ENCODE peak calls at places on chromosome 7, in five cellular contexts. One of them, this sample, is unnamed.

GRCh38 chr7:6533893-6534804 is 17.1 kb downstream of the GRID2IP start:
- DNase-seq in HepG2: no peak
- DNase-seq in H1: no peak
- DNase-seq in K562: no peak
- DNase-seq in HCT116: no peak
- DNase-seq in this sample: peak

GRCh38 chr7:54995631-54996340 is 23.0 kb upstream of the EGFR start:
- DNase-seq in HCT116: peak
- DNase-seq in HepG2: peak
- DNase-seq in K562: peak
- DNase-seq in H1: no peak
- DNase-seq in this sample: peak

GRCh38 chr7:92025260-92025659 is 84.6 kb downstream of the AKAP9 start:
- DNase-seq in H1: no peak
- DNase-seq in HCT116: no peak
- DNase-seq in K562: no peak
- DNase-seq in HepG2: no peak
- DNase-seq in this sample: no peak

GRCh38 chr7:50355817-50356178 is 51.3 kb downstream of the IKZF1 start:
- DNase-seq in K562: peak
- DNase-seq in HepG2: no peak
- DNase-seq in H1: no peak
- DNase-seq in HCT116: no peak
- DNase-seq in this sample: no peak

GRCh38 chr7:107564553-107565298 is 955 bp downstream of the DUS4L start:
- DNase-seq in HCT116: peak
- DNase-seq in HepG2: no peak
- DNase-seq in K562: no peak
- DNase-seq in H1: no peak
- DNase-seq in this sample: no peak

GRCh38 chr7:26291699-26292538 is at the start of gene SNX10:
- DNase-seq in HCT116: peak
- DNase-seq in H1: peak
- DNase-seq in K562: peak
- DNase-seq in HepG2: peak
- DNase-seq in this sample: no peak

GRCh38 chr7:55252386-55252785 is 112.8 kb upstream of the LANCL2 start:
- DNase-seq in HCT116: no peak
- DNase-seq in HepG2: no peak
- DNase-seq in H1: no peak
- DNase-seq in K562: no peak
- DNase-seq in this sample: no peak

GRCh38 chr7:92608380-92609322 is 18.5 kb upstream of the FAM133B start:
- DNase-seq in HCT116: no peak
- DNase-seq in H1: peak
- DNase-seq in HepG2: no peak
- DNase-seq in K562: peak
- DNase-seq in this sample: no peak

GRCh38 chr7:1800876-1801275 is 130.8 kb downstream of the ELFN1 start:
- DNase-seq in K562: no peak
- DNase-seq in H1: no peak
- DNase-seq in HepG2: no peak
- DNase-seq in HCT116: no peak
- DNase-seq in this sample: no peak

GRCh38 chr7:33773053-33773452 is 132.3 kb upstream of the BMPER start:
- DNase-seq in HCT116: no peak
- DNase-seq in H1: no peak
- DNase-seq in HepG2: no peak
- DNase-seq in K562: no peak
- DNase-seq in this sample: no peak

GRCh38 chr7:130207642-130208041 is at the start of gene SSMEM1:
- DNase-seq in HepG2: no peak
- DNase-seq in HCT116: no peak
- DNase-seq in H1: no peak
- DNase-seq in K562: peak
- DNase-seq in this sample: no peak
- TF ChIP-seq SRF in HepG2: no peak
- TF ChIP-seq SRF in HCT116: no peak
- TF ChIP-seq SRF in H1: no peak
- TF ChIP-seq SRF in K562: no peak
- TF ChIP-seq SRF in this sample: no peak

DNA sequence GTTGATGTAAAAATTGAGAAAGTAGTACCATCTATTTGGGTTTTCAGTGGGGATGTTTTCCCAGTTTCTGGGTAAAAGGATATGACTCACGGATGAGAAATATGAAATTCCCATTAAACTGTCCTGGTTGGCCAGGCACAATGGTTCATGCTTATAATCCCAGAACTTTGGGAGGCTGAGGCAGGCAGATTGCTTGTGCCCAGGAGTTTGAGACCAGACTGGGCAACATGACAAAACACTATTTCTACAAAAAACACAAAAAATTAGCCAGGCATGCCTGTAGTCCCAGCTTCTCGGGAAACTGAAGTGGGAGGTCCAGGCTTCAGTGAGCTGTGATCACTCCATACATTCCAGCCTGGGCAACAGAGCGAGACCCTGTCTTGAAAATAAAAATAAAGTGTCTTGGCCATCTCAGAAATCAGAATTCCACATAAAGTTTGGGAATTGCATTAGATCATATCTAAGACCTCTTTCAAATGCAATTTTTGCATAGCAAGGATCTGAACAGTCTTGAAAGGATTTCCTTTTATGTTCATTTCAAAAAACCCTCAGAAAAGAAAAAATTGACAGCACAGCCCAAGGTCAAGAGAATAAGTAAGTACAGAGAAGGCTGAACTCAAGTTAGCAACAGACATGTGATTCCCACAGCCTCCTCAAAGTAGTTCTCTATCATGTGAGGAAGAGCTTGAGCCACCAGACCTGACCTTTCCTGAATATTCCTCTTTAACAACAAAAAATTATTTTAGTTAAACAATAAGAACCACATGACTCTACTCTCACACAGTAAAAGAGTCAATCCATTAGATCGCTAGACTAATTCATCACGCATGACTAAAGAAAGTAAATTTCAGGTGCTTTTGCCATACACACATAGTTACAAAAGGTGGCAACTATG is 141.5 kb upstream of the CAV2 start:
- DNase-seq in H1: no peak
- DNase-seq in HepG2: no peak
- DNase-seq in HCT116: no peak
- DNase-seq in K562: no peak
- DNase-seq in this sample: no peak
- TF ChIP-seq SRF in H1: no peak
- TF ChIP-seq SRF in HepG2: no peak
- TF ChIP-seq SRF in HCT116: no peak
- TF ChIP-seq SRF in K562: no peak
- TF ChIP-seq SRF in this sample: no peak

DNA sequence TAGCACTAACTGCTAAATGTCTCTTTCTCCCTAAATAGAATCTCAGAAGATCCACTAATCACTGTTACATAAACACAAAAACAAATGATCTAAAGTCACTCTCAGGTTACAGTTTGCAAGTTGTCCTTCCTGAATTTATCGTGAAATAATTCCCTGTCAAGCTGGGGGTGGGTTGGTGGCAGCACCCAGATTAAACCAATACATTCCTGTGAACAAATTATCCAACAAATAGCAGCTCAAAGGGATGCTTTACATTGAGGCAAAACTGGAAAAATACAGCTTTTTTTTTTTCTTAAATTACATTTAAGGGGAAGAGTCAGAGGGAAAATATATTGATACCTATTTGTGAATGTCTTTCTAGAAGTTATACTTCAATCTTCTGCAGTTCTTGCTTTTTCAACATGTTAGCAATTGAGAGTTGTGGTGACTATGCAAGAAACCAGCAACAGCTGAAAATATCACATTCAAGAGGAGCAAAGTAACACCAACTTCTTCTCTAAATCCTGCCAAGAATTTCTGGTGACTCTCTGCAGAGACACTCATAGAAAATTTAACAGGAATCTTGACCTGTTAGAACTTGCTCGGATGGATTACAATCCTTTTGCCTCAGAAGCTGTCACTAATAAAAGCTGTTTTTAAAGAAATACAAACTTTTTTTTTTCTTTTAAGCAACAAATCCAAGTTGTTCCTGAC is 18.9 kb downstream of the LMOD2 start:
- DNase-seq in HCT116: no peak
- DNase-seq in HepG2: no peak
- DNase-seq in K562: no peak
- DNase-seq in H1: no peak
- DNase-seq in this sample: no peak
- TF ChIP-seq SRF in HCT116: no peak
- TF ChIP-seq SRF in HepG2: no peak
- TF ChIP-seq SRF in K562: no peak
- TF ChIP-seq SRF in H1: no peak
- TF ChIP-seq SRF in this sample: no peak

GRCh38 chr7:98242934-98243333 is 9.1 kb downstream of the TECPR1 start:
- DNase-seq in K562: no peak
- DNase-seq in HepG2: no peak
- DNase-seq in H1: no peak
- DNase-seq in HCT116: no peak
- DNase-seq in this sample: no peak

GRCh38 chr7:98240961-98241673 is 10.9 kb downstream of the TECPR1 start:
- DNase-seq in H1: peak
- DNase-seq in HCT116: peak
- DNase-seq in HepG2: peak
- DNase-seq in K562: peak
- DNase-seq in this sample: no peak

GRCh38 chr7:98238976-98239375 is 13.1 kb downstream of the TECPR1 start:
- DNase-seq in H1: no peak
- DNase-seq in HepG2: no peak
- DNase-seq in K562: no peak
- DNase-seq in HCT116: no peak
- DNase-seq in this sample: no peak

GRCh38 chr7:98242342-98242741 is 9.7 kb downstream of the TECPR1 start:
- DNase-seq in H1: no peak
- DNase-seq in HepG2: no peak
- DNase-seq in HCT116: no peak
- DNase-seq in K562: no peak
- DNase-seq in this sample: no peak

GRCh38 chr7:98241674-98242241 is 10.3 kb downstream of the TECPR1 start:
- DNase-seq in H1: no peak
- DNase-seq in K562: no peak
- DNase-seq in HepG2: no peak
- DNase-seq in HCT116: no peak
- DNase-seq in this sample: no peak
- TF ChIP-seq SRF in H1: no peak
- TF ChIP-seq SRF in K562: no peak
- TF ChIP-seq SRF in HepG2: no peak
- TF ChIP-seq SRF in HCT116: no peak
- TF ChIP-seq SRF in this sample: no peak

DNA sequence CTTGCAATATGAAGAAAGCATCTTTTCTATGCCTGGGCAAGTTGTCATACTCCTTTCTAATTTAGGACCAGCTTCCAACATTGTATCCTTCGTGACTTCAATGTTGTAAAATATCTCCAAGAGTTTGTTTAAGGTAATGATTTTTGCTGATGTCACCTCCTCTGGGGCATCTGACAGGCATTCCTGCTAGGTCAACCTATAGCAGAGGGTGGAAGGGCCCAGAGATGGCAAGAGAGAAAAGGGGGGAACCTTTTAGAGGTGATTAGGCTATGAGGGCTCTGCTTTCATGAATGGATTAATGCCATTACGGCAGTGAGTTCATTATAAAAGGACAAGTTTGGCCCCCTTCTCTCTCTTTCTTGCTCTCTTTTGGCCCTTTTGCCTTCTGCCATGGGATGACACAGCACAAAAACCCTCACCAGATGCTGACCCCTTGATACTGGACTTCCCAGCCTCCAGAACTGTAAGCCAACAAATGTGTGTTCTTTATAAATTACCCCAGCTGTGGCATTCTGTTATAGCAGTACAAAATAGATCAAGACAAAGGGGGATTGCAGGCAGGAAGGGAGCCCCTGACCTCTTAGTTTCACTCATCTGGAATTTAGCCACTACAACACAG is 195.8 kb downstream of the CFTR start:
- DNase-seq in HCT116: no peak
- DNase-seq in H1: no peak
- DNase-seq in K562: peak
- DNase-seq in HepG2: no peak
- DNase-seq in this sample: no peak
- TF ChIP-seq SRF in HCT116: no peak
- TF ChIP-seq SRF in H1: no peak
- TF ChIP-seq SRF in K562: no peak
- TF ChIP-seq SRF in HepG2: no peak
- TF ChIP-seq SRF in this sample: no peak

GRCh38 chr7:82677493-82677892 is 233.9 kb upstream of the CACNA2D1 start:
- DNase-seq in HepG2: no peak
- DNase-seq in H1: no peak
- DNase-seq in HCT116: no peak
- DNase-seq in K562: no peak
- DNase-seq in this sample: no peak

GRCh38 chr7:82677064-82677463 is 233.5 kb upstream of the CACNA2D1 start:
- DNase-seq in K562: no peak
- DNase-seq in HCT116: no peak
- DNase-seq in HepG2: no peak
- DNase-seq in H1: no peak
- DNase-seq in this sample: no peak

GRCh38 chr7:82674319-82674718 is 230.7 kb upstream of the CACNA2D1 start:
- DNase-seq in HepG2: no peak
- DNase-seq in HCT116: no peak
- DNase-seq in K562: no peak
- DNase-seq in H1: no peak
- DNase-seq in this sample: no peak

GRCh38 chr7:82678259-82678658 is 234.7 kb upstream of the CACNA2D1 start:
- DNase-seq in HepG2: no peak
- DNase-seq in K562: no peak
- DNase-seq in H1: no peak
- DNase-seq in HCT116: no peak
- DNase-seq in this sample: no peak

GRCh38 chr7:82675396-82675795 is 231.8 kb upstream of the CACNA2D1 start:
- DNase-seq in HepG2: no peak
- DNase-seq in H1: no peak
- DNase-seq in K562: no peak
- DNase-seq in HCT116: no peak
- DNase-seq in this sample: no peak
- TF ChIP-seq SRF in HepG2: no peak
- TF ChIP-seq SRF in H1: no peak
- TF ChIP-seq SRF in K562: no peak
- TF ChIP-seq SRF in HCT116: no peak
- TF ChIP-seq SRF in this sample: no peak

GRCh38 chr7:135924302-135924701 is 52.9 kb downstream of the MTPN start:
- DNase-seq in K562: no peak
- DNase-seq in H1: no peak
- DNase-seq in HepG2: no peak
- DNase-seq in HCT116: no peak
- DNase-seq in this sample: no peak
- TF ChIP-seq SRF in K562: no peak
- TF ChIP-seq SRF in H1: no peak
- TF ChIP-seq SRF in HepG2: no peak
- TF ChIP-seq SRF in HCT116: no peak
- TF ChIP-seq SRF in this sample: no peak

GRCh38 chr7:109532262-109532992 is 962.8 kb downstream of the DNAJB9 start:
- DNase-seq in HCT116: no peak
- DNase-seq in HepG2: no peak
- DNase-seq in K562: no peak
- DNase-seq in H1: no peak
- DNase-seq in this sample: peak
- TF ChIP-seq SRF in HCT116: no peak
- TF ChIP-seq SRF in HepG2: no peak
- TF ChIP-seq SRF in K562: no peak
- TF ChIP-seq SRF in H1: no peak
- TF ChIP-seq SRF in this sample: no peak

This sample was measured in GM12878.